ENCODE peak calls at places on chromosome 15, in four cellular contexts. C, R, Y and X are unnamed samples.

GRCh38 chr15:31079519-31079918 is 22.0 kb downstream of the TRPM1 start:
- DNase-seq in R (peak; percentile 85), C (no peak), Y (no peak), X (peak; percentile 86)

GRCh38 chr15:55434989-55435825 is 26.9 kb downstream of the PIERCE2 start:
- DNase-seq in C (peak; percentile 63), Y (peak; percentile 76), R (peak; percentile 80), X (no peak)

GRCh38 chr15:27865323-27865922 is 233.7 kb downstream of the OCA2 start:
- DNase-seq in R (no peak), Y (no peak), C (no peak), X (no peak)

GRCh38 chr15:48671381-48672022 is 26.0 kb upstream of the FBN1 start:
- DNase-seq in C (no peak), Y (peak; percentile 81), R (peak; percentile 99), X (no peak)

GRCh38 chr15:71748327-71748726 is 62.0 kb upstream of the NR2E3 start:
- DNase-seq in R (peak; percentile 64), C (no peak), Y (no peak), X (no peak)

GRCh38 chr15:85411992-85412538 is 31.7 kb downstream of the AKAP13 start:
- DNase-seq in C (no peak), R (peak; percentile 67), Y (no peak), X (no peak)

GRCh38 chr15:27059610-27060202 is 88.7 kb downstream of the GABRG3 start:
- DNase-seq in R (peak; percentile 26), Y (peak; percentile 40), C (peak; percentile 44), X (no peak)

GRCh38 chr15:56249080-56249479 is 5.4 kb upstream of the RFX7 start:
- DNase-seq in R (peak; percentile 90), Y (peak; percentile 80), C (peak; percentile 37), X (no peak)

GRCh38 chr15:63192604-63193206 is 3.3 kb downstream of the RAB8B start:
- DNase-seq in R (no peak), C (no peak), Y (no peak), X (no peak)

GRCh38 chr15:100879461-100880138 is at the start of gene ALDH1A3:
- DNase-seq in R (peak; percentile 42), Y (peak; percentile 80), C (no peak), X (no peak)

GRCh38 chr15:99957642-99958013 is 224.4 kb upstream of the LYSMD4 start:
- DNase-seq in C (no peak), R (no peak), Y (no peak), X (no peak)

GRCh38 chr15:60076055-60076454 is 71.9 kb downstream of the FOXB1 start:
- DNase-seq in Y (no peak), R (no peak), C (no peak), X (no peak)

GRCh38 chr15:60077581-60078359 is 73.7 kb downstream of the FOXB1 start:
- DNase-seq in C (no peak), Y (no peak), R (no peak), X (no peak)

GRCh38 chr15:60081976-60082375 is 77.9 kb downstream of the FOXB1 start:
- DNase-seq in Y (no peak), C (no peak), R (no peak), X (no peak)

GRCh38 chr15:60076582-60077263 is 72.6 kb downstream of the FOXB1 start:
- DNase-seq in C (no peak), Y (no peak), R (no peak), X (no peak)

GRCh38 chr15:60079210-60079609 is 75.1 kb downstream of the FOXB1 start:
- DNase-seq in C (no peak), R (peak; percentile 31), Y (peak; percentile 38), X (no peak)
- TF ChIP-seq CTCF in C (peak; percentile 28), R (peak; percentile 48), Y (peak; percentile 44), X (peak; percentile 28)

GRCh38 chr15:98806275-98806895 is 158.0 kb downstream of the IGF1R start:
- DNase-seq in C (no peak), R (no peak), Y (no peak), X (no peak)

GRCh38 chr15:98803228-98804056 is 155.1 kb downstream of the IGF1R start:
- DNase-seq in Y (no peak), R (peak; percentile 75), C (no peak), X (no peak)

GRCh38 chr15:98807262-98807661 is 158.9 kb downstream of the IGF1R start:
- DNase-seq in C (no peak), R (peak; percentile 80), Y (peak; percentile 93), X (peak; percentile 66)

GRCh38 chr15:98804057-98804380 is 155.7 kb downstream of the IGF1R start:
- DNase-seq in Y (no peak), R (peak; percentile 18), C (no peak), X (no peak)

GRCh38 chr15:98805434-98806274 is 157.3 kb downstream of the IGF1R start:
- DNase-seq in C (no peak), R (no peak), Y (no peak), X (no peak)
- TF ChIP-seq CTCF in C (no peak), R (peak; percentile 15), Y (peak; percentile 5), X (no peak)

GRCh38 chr15:98903377-98904018 is 104.1 kb downstream of the PGPEP1L start:
- DNase-seq in C (no peak), R (peak; percentile 84), Y (peak; percentile 49), X (no peak)
- TF ChIP-seq CTCF in C (no peak), R (no peak), Y (no peak), X (no peak)

DNA sequence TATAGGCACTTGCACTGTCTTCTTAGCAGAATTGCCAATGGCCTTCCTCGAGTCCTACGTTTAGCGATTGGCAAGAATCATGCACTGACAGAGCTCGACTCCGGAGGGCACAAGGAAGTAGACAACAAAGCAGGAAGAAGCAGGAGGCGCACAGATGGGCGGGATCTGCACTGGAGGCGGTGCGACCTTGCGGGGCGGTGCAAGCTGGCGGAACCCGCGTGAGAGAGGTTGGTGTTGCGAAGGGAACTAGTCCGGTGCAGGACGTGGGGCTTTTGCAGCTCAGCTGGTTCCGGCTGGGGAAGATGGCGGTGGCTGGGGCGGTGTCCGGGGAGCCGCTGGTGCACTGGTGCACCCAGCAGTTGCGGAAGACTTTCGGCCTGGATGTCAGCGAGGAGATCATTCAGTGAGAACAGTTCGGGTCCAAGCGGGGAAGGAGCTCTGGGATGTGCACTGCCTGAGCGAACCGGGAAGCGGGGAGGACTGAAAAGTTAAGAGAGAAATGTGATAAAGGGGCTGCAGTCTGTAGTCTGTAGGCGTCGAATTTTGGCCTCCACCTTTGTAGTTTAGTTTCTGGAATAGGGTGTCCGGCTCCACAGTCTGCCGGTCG is at the start of gene TRIP4:
- DNase-seq in R (peak; percentile 98), C (peak; percentile 95), Y (peak; percentile 99), X (peak; percentile 84)
- TF ChIP-seq CTCF in R (peak; percentile 21), C (peak; percentile 18), Y (peak; percentile 20), X (peak; percentile 12)

GRCh38 chr15:58438111-58438510 is 6.3 kb downstream of the LIPC start:
- DNase-seq in R (no peak), C (no peak), Y (no peak), X (no peak)

GRCh38 chr15:58440181-58440910 is 8.6 kb downstream of the LIPC start:
- DNase-seq in Y (peak; percentile 27), R (peak; percentile 68), C (no peak), X (peak; percentile 10)

GRCh38 chr15:58437531-58438105 is 5.8 kb downstream of the LIPC start:
- DNase-seq in R (no peak), C (no peak), Y (peak; percentile 29), X (no peak)

GRCh38 chr15:58440922-58441321 is 9.1 kb downstream of the LIPC start:
- DNase-seq in C (no peak), R (no peak), Y (no peak), X (no peak)

DNA sequence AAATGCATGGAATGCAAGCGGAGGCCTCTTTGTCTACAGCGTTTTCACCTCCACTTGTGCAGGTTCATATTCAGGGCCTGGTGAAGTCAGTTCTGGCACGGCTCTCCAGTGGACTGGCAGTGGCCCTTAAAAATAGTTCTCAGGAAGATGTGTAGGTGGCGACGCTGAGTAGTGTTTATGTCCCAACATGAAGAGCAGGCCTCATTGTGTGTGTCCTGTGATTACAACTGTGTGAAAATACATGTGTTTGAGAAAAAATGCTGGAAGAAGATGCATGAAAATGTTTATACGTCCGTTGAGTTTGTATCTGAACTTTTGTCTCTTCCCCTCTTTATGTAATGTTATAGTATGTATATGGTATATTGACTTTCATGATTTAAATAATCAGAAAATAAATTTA is 7.2 kb downstream of the LIPC start:
- DNase-seq in R (peak; percentile 73), Y (peak; percentile 73), C (peak; percentile 46), X (no peak)
- TF ChIP-seq CTCF in R (peak; percentile 32), Y (peak; percentile 38), C (peak; percentile 72), X (peak; percentile 38)

GRCh38 chr15:69610264-69610663 is 157.6 kb downstream of the RPLP1 start:
- DNase-seq in C (no peak), Y (peak; percentile 10), R (no peak), X (no peak)
- TF ChIP-seq CTCF in C (no peak), Y (no peak), R (no peak), X (no peak)

GRCh38 chr15:57969355-57969754 is 96.2 kb downstream of the ALDH1A2 start:
- DNase-seq in C (no peak), R (peak; percentile 52), Y (peak; percentile 46), X (no peak)
- TF ChIP-seq CTCF in C (no peak), R (peak; percentile 43), Y (peak; percentile 25), X (peak; percentile 16)

GRCh38 chr15:29090617-29091466 is 178.8 kb downstream of the NSMCE3 start:
- DNase-seq in Y (peak; percentile 39), C (peak; percentile 43), R (peak; percentile 41), X (no peak)
- TF ChIP-seq CTCF in Y (peak; percentile 93), C (peak; percentile 84), R (peak; percentile 80), X (peak; percentile 80)